ENCODE peak calls at places on chromosome 9, in five cellular contexts. P is spleen, A is right atrium auricular region, H is HFFc6, X is GM13976. B is an unnamed sample.

GRCh38 chr9:137666950-137667670 is 48.3 kb downstream of the EHMT1 start:
- DNase-seq in P (peak), A (no peak), H (no peak), X (no peak), B (no peak)

GRCh38 chr9:38017149-38017884 is 51.7 kb downstream of the SHB start:
- DNase-seq in P (no peak), A (no peak), H (peak), X (no peak), B (no peak)

GRCh38 chr9:123406691-123407536 is 50.9 kb downstream of the CRB2 start:
- DNase-seq in P (peak), A (no peak), H (no peak), X (no peak), B (no peak)

GRCh38 chr9:2469681-2470141 is 151.9 kb upstream of the VLDLR start:
- DNase-seq in P (no peak), A (no peak), H (no peak), X (no peak), B (peak)

GRCh38 chr9:115593587-115594091 is 475.7 kb upstream of the TNC start:
- DNase-seq in P (no peak), A (no peak), H (peak), X (peak), B (no peak)

GRCh38 chr9:115466784-115467183 is 348.8 kb upstream of the TNC start:
- DNase-seq in P (no peak), A (peak), H (no peak), X (no peak), B (no peak)

GRCh38 chr9:69173891-69174644 is at the start of gene TJP2:
- DNase-seq in P (peak), A (peak), H (peak), X (peak), B (peak)

GRCh38 chr9:3435732-3436131 is 90.1 kb downstream of the RFX3 start:
- DNase-seq in P (no peak), A (no peak), H (no peak), X (no peak), B (no peak)

GRCh38 chr9:37102476-37102875 is 17.9 kb upstream of the ZCCHC7 start:
- DNase-seq in P (no peak), A (no peak), H (no peak), X (no peak), B (no peak)

GRCh38 chr9:79053613-79054012 is 518.2 kb upstream of the TLE4 start:
- DNase-seq in P (no peak), A (no peak), H (no peak), X (no peak), B (no peak)

GRCh38 chr9:114416290-114416689 is 28.5 kb upstream of the AKNA start:
- DNase-seq in P (no peak), A (no peak), H (no peak), X (no peak), B (no peak)

GRCh38 chr9:21153688-21154608 is 12.3 kb upstream of the IFNW1 start:
- DNase-seq in P (no peak), A (no peak), H (no peak), X (peak), B (peak)
- TF ChIP-seq CTCF in P (no peak), A (no peak), H (peak), X (peak), B (peak)

GRCh38 chr9:132412089-132412488 is 2.1 kb downstream of the CFAP77 start:
- DNase-seq in P (no peak), A (no peak), H (peak), X (peak), B (peak)
- TF ChIP-seq CTCF in P (peak), A (no peak), H (peak), X (peak), B (peak)

DNA sequence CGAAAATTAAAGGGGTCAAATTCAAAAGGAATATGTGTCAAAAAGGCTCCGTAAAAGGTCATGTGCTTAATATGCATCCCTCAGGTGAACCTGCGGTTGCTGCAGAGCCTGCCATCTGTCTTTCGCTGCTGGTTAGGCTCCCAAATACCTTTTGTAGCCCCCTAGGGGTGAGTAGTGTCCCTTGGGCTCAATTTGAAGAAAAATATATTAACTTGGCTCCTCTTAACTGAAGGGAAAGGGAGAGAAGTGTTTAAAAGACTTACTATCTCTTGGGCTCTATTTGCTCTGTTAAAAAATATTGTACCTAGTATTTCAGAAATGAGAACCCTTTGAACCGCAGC is 176.5 kb upstream of the ADAMTSL1 start:
- DNase-seq in P (no peak), A (no peak), H (no peak), X (no peak), B (no peak)
- TF ChIP-seq CTCF in P (no peak), A (no peak), H (peak), X (no peak), B (no peak)

GRCh38 chr9:88747768-88748167 is 212.8 kb downstream of the NXNL2 start:
- DNase-seq in P (peak), A (peak), H (peak), X (no peak), B (no peak)
- TF ChIP-seq CTCF in P (no peak), A (no peak), H (peak), X (no peak), B (no peak)

GRCh38 chr9:133955821-133956411 is 36.2 kb downstream of the VAV2 start:
- DNase-seq in P (peak), A (no peak), H (no peak), X (peak), B (peak)
- TF ChIP-seq CTCF in P (no peak), A (no peak), H (no peak), X (no peak), B (no peak)

GRCh38 chr9:133732351-133733073 is 5.6 kb downstream of the SARDH start:
- DNase-seq in P (no peak), A (no peak), H (no peak), X (no peak), B (no peak)
- TF ChIP-seq CTCF in P (no peak), A (no peak), H (no peak), X (no peak), B (no peak)

GRCh38 chr9:130043654-130044623 is 950 bp upstream of the FNBP1 start:
- DNase-seq in P (peak), A (peak), H (peak), X (no peak), B (no peak)
- TF ChIP-seq CTCF in P (no peak), A (no peak), H (peak), X (no peak), B (no peak)

DNA sequence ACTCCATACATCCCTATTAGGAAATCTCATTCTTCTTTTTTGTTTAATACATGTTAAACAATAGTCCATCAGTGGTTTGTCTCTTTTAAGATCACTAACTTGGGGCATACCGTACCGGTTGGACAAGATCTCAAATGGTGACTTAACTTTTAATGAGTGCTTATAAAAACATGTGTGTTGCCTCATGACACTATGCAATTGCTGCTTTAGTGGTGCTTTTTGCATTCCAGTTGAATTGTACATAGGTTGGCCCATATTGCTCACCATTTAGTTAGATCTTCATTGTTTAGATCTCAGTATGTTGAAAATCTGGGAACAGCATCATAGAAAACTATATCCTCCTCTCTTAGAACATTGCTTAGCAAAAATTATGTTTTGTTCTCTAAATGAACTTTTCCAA is 17.8 kb downstream of the C9orf85 start:
- DNase-seq in P (no peak), A (no peak), H (peak), X (no peak), B (no peak)
- TF ChIP-seq CTCF in P (no peak), A (no peak), H (no peak), X (no peak), B (no peak)

B was measured in activated CD8-positive, alpha-beta T cell treated with anti-CD3 and anti-CD28 coated beads for 36 hours.